ENCODE peak calls at places on chromosomes 16 and 17, in four cellular contexts. E is fibroblast of lung, Q is HEK293T, X is PC-9. N is an unnamed sample.

GRCh38 chr17:55784666-55785065 is 33.8 kb downstream of the PCTP start:
- DNase-seq in E (no peak), Q (no peak), X (no peak), N (no peak)

GRCh38 chr16:59527206-59527997 is 793.3 kb upstream of the GOT2 start:
- DNase-seq in E (peak; percentile 88), X (no peak), Q (no peak), N (no peak)

GRCh38 chr17:35519442-35519841 is 18.0 kb downstream of the SLFN12L start:
- DNase-seq in E (no peak), X (no peak), Q (no peak), N (no peak)

GRCh38 chr16:1830213-1830612 is 3.2 kb downstream of the FAHD1 start:
- DNase-seq in E (no peak), X (no peak), Q (no peak), N (no peak)

GRCh38 chr17:83145831-83146230 is 66.4 kb downstream of the METRNL start:
- DNase-seq in Q (no peak), X (no peak), E (no peak), N (no peak)

GRCh38 chr16:1920727-1921155 is 2.5 kb upstream of the HS3ST6 start:
- DNase-seq in E (no peak), Q (peak; percentile 88), X (peak; percentile 48), N (no peak)

GRCh38 chr17:57110152-57110542 is 25.1 kb downstream of the AKAP1 start:
- DNase-seq in X (no peak), Q (no peak), E (no peak), N (no peak)

GRCh38 chr16:68759062-68759461 is 22.0 kb downstream of the CDH1 start:
- DNase-seq in Q (no peak), X (no peak), E (no peak), N (no peak)

GRCh38 chr16:50547340-50547865 is 793 bp upstream of the NKD1 start:
- DNase-seq in Q (peak; percentile 39), E (peak; percentile 4), X (no peak), N (peak; percentile 8)

N was measured in GM12864.